ENCODE peak calls at places on chromosomes 5 and 9, in six cellular contexts. R is right lobe of liver, K is thyroid gland, P is uterus, F is Peyer's patch, E is ovary. I is an unnamed sample.

GRCh38 chr5:9186069-9186468 is 359.8 kb downstream of the SEMA5A start:
- DNase-seq in F (no peak), R (no peak), P (no peak), E (no peak), K (no peak), I (no peak)

GRCh38 chr9:98144076-98144475 is 25.1 kb upstream of the TRIM14 start:
- DNase-seq in F (peak), K (no peak), R (no peak), P (no peak), E (no peak), I (no peak)

GRCh38 chr9:86337469-86338107 is 16.6 kb downstream of the TUT7 start:
- DNase-seq in K (no peak), P (no peak), F (no peak), E (no peak), R (no peak), I (no peak)

GRCh38 chr5:73853091-73853490 is 227.1 kb downstream of the ARHGEF28 start:
- DNase-seq in R (no peak), P (no peak), F (no peak), K (no peak), E (no peak), I (no peak)

GRCh38 chr5:154455585-154455984 is 9.8 kb downstream of the SAP30L start:
- DNase-seq in F (no peak), E (no peak), P (no peak), R (no peak), K (no peak), I (no peak)

GRCh38 chr5:116652196-116652729 is 77.6 kb upstream of the SEMA6A start:
- DNase-seq in F (no peak), E (no peak), K (no peak), R (no peak), P (peak), I (peak)

GRCh38 chr9:137138058-137138697 is 776 bp upstream of the GRIN1 start:
- DNase-seq in P (no peak), R (no peak), F (no peak), E (no peak), K (no peak), I (no peak)

GRCh38 chr5:116002116-116002906 is 30.0 kb upstream of the ARL14EPL start:
- DNase-seq in R (no peak), P (no peak), K (no peak), E (no peak), F (no peak), I (no peak)

GRCh38 chr5:103425686-103426454 is 136.7 kb downstream of the NUDT12 start:
- DNase-seq in P (no peak), F (no peak), K (no peak), R (no peak), E (no peak), I (no peak)

GRCh38 chr9:38414040-38414723 is 10.1 kb downstream of the IGFBPL1 start:
- DNase-seq in E (no peak), P (no peak), F (no peak), K (no peak), R (no peak), I (no peak)

GRCh38 chr5:124398471-124398870 is 348.0 kb downstream of the ZNF608 start:
- DNase-seq in E (no peak), P (no peak), R (no peak), K (no peak), F (no peak), I (no peak)

DNA sequence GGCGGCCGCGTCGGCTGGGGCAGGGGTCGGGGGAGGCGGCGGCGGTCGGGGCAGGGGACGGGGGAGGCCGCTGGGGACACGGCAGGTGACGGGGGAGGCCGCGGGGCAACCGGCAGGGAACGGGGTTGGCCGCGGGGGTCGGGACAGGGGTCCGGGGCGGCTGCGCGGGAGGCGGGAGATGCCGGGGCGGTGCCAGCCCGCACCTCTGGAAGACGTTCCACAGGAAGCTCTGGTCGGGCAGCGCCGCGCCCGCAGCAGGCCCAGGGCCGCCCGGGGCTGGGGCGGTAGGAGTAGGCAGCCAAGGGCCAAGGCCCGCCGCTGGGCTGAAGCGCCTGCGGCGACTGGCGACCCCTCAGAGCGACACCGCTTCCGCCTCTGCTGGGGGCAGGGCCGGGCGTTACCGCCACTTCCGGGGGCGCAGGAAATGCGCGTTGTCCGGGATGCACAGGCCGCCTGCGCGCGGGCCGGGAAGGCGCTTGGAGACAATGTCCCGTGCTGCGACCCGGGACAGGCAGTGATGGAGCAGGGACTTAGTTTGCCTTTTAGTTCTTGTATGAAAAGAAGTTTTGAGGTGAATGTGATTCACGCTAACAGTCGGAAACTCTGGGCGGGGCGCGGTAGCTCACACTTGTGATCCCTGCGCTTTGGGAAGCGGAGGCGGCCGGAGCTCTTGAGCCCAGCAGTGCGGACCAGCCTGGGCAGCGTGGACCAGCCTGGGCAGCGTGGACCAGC is 110.0 kb upstream of the LPCAT1 start:
- DNase-seq in E (peak), R (peak), F (peak), K (peak), P (peak), I (peak)
- TF ChIP-seq POLR2A in E (peak), R (peak), F (peak), K (peak), P (peak), I (peak)

GRCh38 chr5:175680463-175680862 is 22.6 kb downstream of the HRH2 start:
- DNase-seq in R (no peak), P (no peak), K (no peak), E (no peak), F (no peak), I (no peak)
- H3K27ac ChIP-seq in R (no peak), P (no peak), K (no peak), E (no peak), F (no peak), I (no peak)

GRCh38 chr5:144143625-144144024 is 26.8 kb downstream of the YIPF5 start:
- DNase-seq in K (no peak), E (no peak), F (no peak), P (no peak), R (no peak), I (no peak)

GRCh38 chr5:144139586-144139985 is 30.9 kb downstream of the YIPF5 start:
- DNase-seq in K (no peak), E (no peak), R (no peak), P (no peak), F (no peak), I (no peak)

GRCh38 chr5:144141581-144141980 is 28.9 kb downstream of the YIPF5 start:
- DNase-seq in P (no peak), R (no peak), E (no peak), F (no peak), K (no peak), I (no peak)

GRCh38 chr5:144142826-144143167 is 27.7 kb downstream of the YIPF5 start:
- DNase-seq in P (no peak), R (no peak), F (no peak), K (no peak), E (no peak), I (no peak)

DNA sequence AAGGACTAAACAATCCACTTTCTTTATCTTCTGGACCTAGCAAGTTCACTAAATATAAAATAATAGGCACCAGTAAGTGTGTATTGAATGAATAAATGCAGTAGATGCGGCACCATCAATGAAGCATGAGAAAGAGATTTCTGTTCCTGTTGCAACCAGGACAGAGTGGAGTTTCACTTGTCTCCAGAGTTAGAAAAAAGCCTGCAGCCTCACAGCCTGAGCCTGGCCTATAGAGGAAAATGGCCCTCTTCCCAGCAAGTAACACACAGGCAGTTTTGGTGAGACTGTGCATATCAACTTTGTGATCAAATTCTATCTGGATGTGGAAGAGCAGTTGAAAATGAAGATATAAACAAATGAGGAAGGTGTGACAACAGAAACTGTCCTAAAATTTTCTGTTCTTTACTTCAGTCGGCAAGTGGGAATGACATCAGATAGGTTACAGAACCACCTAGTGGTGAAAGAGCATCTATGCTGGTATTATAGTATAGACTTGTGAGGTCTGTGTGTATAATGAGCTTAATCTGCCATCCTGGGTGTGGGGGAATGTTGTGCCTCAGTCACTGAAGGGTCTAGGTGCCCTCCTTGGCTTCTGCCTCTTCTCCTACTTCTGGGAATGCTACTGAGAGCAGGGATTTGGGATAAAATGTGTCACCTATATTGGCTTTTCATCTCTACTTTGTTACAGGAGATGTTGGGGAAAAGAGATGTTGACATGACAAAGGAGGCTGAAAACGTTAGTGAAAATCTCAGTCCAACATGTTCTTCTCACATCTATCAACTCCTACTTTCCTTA is 28.2 kb downstream of the YIPF5 start:
- DNase-seq in E (no peak), P (no peak), R (no peak), F (no peak), K (no peak), I (no peak)
- TF ChIP-seq CTCF in E (no peak), P (peak), R (peak), F (peak), K (peak), I (no peak)

GRCh38 chr5:157113007-157113406 is 4.2 kb upstream of the HAVCR2 start:
- DNase-seq in E (no peak), F (no peak), R (no peak), K (no peak), P (no peak), I (no peak)
- TF ChIP-seq POLR2A in E (no peak), F (no peak), R (no peak), K (no peak), P (no peak), I (no peak)

GRCh38 chr9:71680189-71680983 is 87.9 kb downstream of the CEMIP2 start:
- DNase-seq in R (no peak), F (no peak), P (no peak), K (no peak), E (no peak), I (no peak)
- H3K27ac ChIP-seq in R (peak), F (no peak), P (peak), K (peak), E (no peak), I (peak)

DNA sequence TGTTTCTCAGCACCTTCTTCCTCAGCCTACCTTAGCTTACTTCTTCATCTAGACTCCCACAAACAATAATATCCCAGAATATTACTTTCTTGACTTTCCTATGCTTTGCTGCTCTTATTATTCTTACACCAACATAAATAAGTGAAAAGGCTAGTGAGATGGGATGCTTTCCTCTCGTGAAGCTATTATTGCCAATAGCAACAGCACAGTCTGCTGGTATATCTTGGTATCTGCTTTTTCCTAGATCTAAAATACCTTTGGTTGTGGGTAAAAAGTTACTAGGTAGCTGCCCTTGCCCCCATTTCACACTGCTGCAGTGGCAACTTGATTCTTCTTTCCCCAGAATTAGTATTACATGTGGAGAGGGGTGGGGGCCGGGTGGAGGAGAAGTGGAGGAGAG is 26.1 kb upstream of the GLIPR2 start:
- DNase-seq in K (no peak), P (no peak), E (no peak), F (no peak), R (no peak), I (no peak)
- TF ChIP-seq CTCF in K (no peak), P (no peak), E (no peak), F (peak), R (peak), I (no peak)

GRCh38 chr5:59275537-59276276 is 617.8 kb downstream of the PDE4D start:
- DNase-seq in F (peak), P (peak), E (no peak), K (peak), R (no peak), I (no peak)
- TF ChIP-seq POLR2A in F (peak), P (no peak), E (no peak), K (peak), R (no peak), I (no peak)

DNA sequence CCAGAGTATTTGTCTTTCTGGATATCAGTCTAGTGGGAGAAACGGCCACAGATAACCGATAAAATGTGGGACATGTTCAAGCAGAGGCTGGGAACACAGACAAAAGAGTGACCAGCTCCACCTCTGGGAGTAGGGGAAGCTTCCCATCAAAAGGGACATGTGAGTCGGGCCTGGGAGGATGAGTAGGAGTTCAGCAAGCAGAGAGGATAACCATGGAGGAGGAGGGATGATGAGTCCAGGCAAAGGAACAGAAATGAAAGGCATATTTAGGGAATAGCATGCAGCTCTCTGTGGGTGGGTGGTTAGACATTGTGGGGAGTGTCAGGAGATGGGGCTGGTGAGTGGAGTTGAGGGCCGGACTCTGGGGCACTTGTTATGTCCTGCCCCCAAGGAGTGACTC is 61.5 kb downstream of the ERGIC1 start:
- DNase-seq in P (no peak), F (no peak), K (no peak), R (no peak), E (no peak), I (no peak)
- H3K27ac ChIP-seq in P (peak), F (peak), K (no peak), R (no peak), E (no peak), I (peak)

I was measured in breast epithelium.